ENCODE peak calls at places on chromosomes 1 and 21, in eight cellular contexts. U is activated naive CD8-positive, alpha-beta T cell treated with anti-CD3 and anti-CD28 coated beads for 36 hours; I is EL; S is right cardiac atrium; C is heart right ventricle; K is IMR-90; O is amygdala; D is activated CD8-positive, alpha-beta T cell treated with anti-CD3 and anti-CD28 coated beads, Interleukin-2, amount 10 ng/mL, durations not matched to agents 7 days and 5 days. Q is an unnamed sample.

GRCh38 chr1:112358798-112359408 is 37.1 kb upstream of the CTTNBP2NL start:
- DNase-seq in D (peak), O (peak), U (peak), S (peak), K (peak), C (peak), I (peak), Q (no peak)

GRCh38 chr1:55369474-55369873 is 154.3 kb upstream of the USP24 start:
- DNase-seq in O (no peak), C (no peak), I (peak), S (no peak), U (no peak), D (no peak), K (peak), Q (no peak)

GRCh38 chr1:51634618-51635017 is 17.7 kb downstream of the OSBPL9 start:
- DNase-seq in K (no peak), D (no peak), O (no peak), I (no peak), C (no peak), S (no peak), U (no peak), Q (no peak)

GRCh38 chr1:238624786-238625185 is 734.1 kb upstream of the ZP4 start:
- DNase-seq in C (no peak), I (peak), O (no peak), K (peak), S (no peak), U (no peak), D (no peak), Q (no peak)

GRCh38 chr21:41901099-41901498 is 22.0 kb upstream of the PRDM15 start:
- DNase-seq in D (no peak), I (no peak), C (no peak), S (no peak), O (no peak), U (peak), K (no peak), Q (no peak)

GRCh38 chr1:97077221-97077620 is 355.6 kb downstream of the PTBP2 start:
- DNase-seq in C (no peak), S (peak), U (no peak), D (no peak), K (no peak), I (no peak), O (no peak), Q (no peak)

GRCh38 chr1:240258910-240259309 is 167.2 kb downstream of the FMN2 start:
- DNase-seq in I (peak), U (no peak), K (peak), S (no peak), D (no peak), C (no peak), O (no peak), Q (no peak)

GRCh38 chr1:225441314-225442119 is 13.7 kb upstream of the LBR start:
- DNase-seq in S (no peak), D (no peak), O (no peak), K (no peak), I (no peak), C (peak), U (no peak), Q (no peak)

GRCh38 chr1:62484824-62485468 is 48.1 kb downstream of the USP1 start:
- DNase-seq in S (no peak), K (no peak), C (no peak), I (no peak), D (no peak), U (no peak), O (no peak), Q (no peak)

GRCh38 chr1:185961664-185962063 is 227.5 kb downstream of the HMCN1 start:
- DNase-seq in U (no peak), C (no peak), S (no peak), K (peak), O (no peak), I (no peak), D (no peak), Q (no peak)

GRCh38 chr1:16156848-16157495 is 1.1 kb upstream of the EPHA2 start:
- DNase-seq in O (peak), K (peak), C (no peak), U (no peak), D (no peak), I (peak), S (peak), Q (no peak)

GRCh38 chr1:60825593-60825992 is 256.8 kb upstream of the NFIA start:
- DNase-seq in U (no peak), I (no peak), S (peak), C (no peak), O (no peak), K (no peak), D (no peak), Q (no peak)

GRCh38 chr1:41327383-41327999 is 33.7 kb upstream of the FOXO6 start:
- DNase-seq in O (no peak), K (no peak), S (no peak), C (no peak), I (no peak), U (no peak), D (no peak), Q (no peak)

GRCh38 chr21:36330904-36331303 is 10.9 kb downstream of the MORC3 start:
- DNase-seq in I (peak), O (peak), K (peak), U (peak), S (peak), C (peak), D (peak), Q (no peak)

GRCh38 chr1:227908366-227908765 is 39.4 kb downstream of the WNT9A start:
- DNase-seq in I (no peak), K (no peak), U (no peak), D (no peak), O (no peak), C (no peak), S (peak), Q (no peak)

GRCh38 chr1:18945401-18945849 is 11.1 kb downstream of the IFFO2 start:
- DNase-seq in O (peak), I (peak), D (no peak), U (no peak), S (peak), C (peak), K (peak), Q (no peak)

GRCh38 chr1:223109581-223110026 is 33.4 kb downstream of the TLR5 start:
- DNase-seq in I (no peak), U (no peak), S (no peak), C (no peak), O (no peak), K (no peak), D (no peak), Q (no peak)

GRCh38 chr21:37398697-37399096 is 32.1 kb downstream of the DYRK1A start:
- DNase-seq in I (no peak), K (no peak), S (no peak), C (no peak), D (no peak), U (no peak), O (no peak), Q (no peak)

GRCh38 chr1:15849775-15850449 is 2.4 kb downstream of the SPEN start:
- DNase-seq in S (peak), D (peak), O (peak), C (peak), K (peak), U (peak), I (peak), Q (no peak)

GRCh38 chr1:11524465-11525150 is 45.7 kb downstream of the DISP3 start:
- DNase-seq in K (no peak), O (no peak), S (no peak), D (no peak), C (no peak), U (no peak), I (no peak), Q (no peak)

GRCh38 chr1:247747616-247748015 is 325 bp downstream of the OR14A2 start:
- DNase-seq in U (no peak), I (peak), K (peak), D (no peak), S (peak), O (no peak), C (no peak), Q (no peak)

GRCh38 chr1:31643976-31644559 is 608 bp downstream of the PEF1 start:
- DNase-seq in K (no peak), U (no peak), D (no peak), O (no peak), I (no peak), S (no peak), C (no peak), Q (no peak)

GRCh38 chr1:12714710-12715500 is 1.0 kb upstream of the AADACL3 start:
- DNase-seq in I (no peak), K (no peak), D (no peak), O (no peak), S (no peak), U (no peak), C (no peak), Q (no peak)

Q was measured in frontal cortex.